ENCODE peak calls at places on chromosomes 3 and 15, in seven cellular contexts. One of them, this sample, is unnamed.

GRCh38 chr15:63232943-63233342 is 43.5 kb downstream of the RAB8B start:
- DNase-seq in germinal center: no peak
- DNase-seq in adrenal gland: no peak
- DNase-seq in AG08396: no peak
- DNase-seq in activated CD4-positive, alpha-beta T cell treated with anti-CD3 and anti-CD28 coated beads, Interleukin-2, amount 50 U/mL, for 48 hours: no peak
- DNase-seq in HEK293T: no peak
- DNase-seq in hippocampal formation: no peak
- DNase-seq in this sample: no peak

GRCh38 chr15:72751751-72752455 is 31.7 kb downstream of the ADPGK start:
- DNase-seq in HEK293T: no peak
- DNase-seq in activated CD4-positive, alpha-beta T cell treated with anti-CD3 and anti-CD28 coated beads, Interleukin-2, amount 50 U/mL, for 48 hours: no peak
- DNase-seq in germinal center: peak
- DNase-seq in AG08396: no peak
- DNase-seq in adrenal gland: peak
- DNase-seq in hippocampal formation: no peak
- DNase-seq in this sample: no peak

GRCh38 chr15:58590236-58590635 is 158.4 kb downstream of the LIPC start:
- DNase-seq in hippocampal formation: no peak
- DNase-seq in germinal center: no peak
- DNase-seq in activated CD4-positive, alpha-beta T cell treated with anti-CD3 and anti-CD28 coated beads, Interleukin-2, amount 50 U/mL, for 48 hours: no peak
- DNase-seq in AG08396: no peak
- DNase-seq in HEK293T: no peak
- DNase-seq in adrenal gland: no peak
- DNase-seq in this sample: no peak

GRCh38 chr15:34259557-34259956 is 34.7 kb downstream of the EMC4 start:
- DNase-seq in hippocampal formation: no peak
- DNase-seq in AG08396: no peak
- DNase-seq in germinal center: no peak
- DNase-seq in adrenal gland: no peak
- DNase-seq in HEK293T: no peak
- DNase-seq in activated CD4-positive, alpha-beta T cell treated with anti-CD3 and anti-CD28 coated beads, Interleukin-2, amount 50 U/mL, for 48 hours: no peak
- DNase-seq in this sample: no peak

GRCh38 chr3:54185740-54186139 is 63.4 kb downstream of the CACNA2D3 start:
- DNase-seq in adrenal gland: no peak
- DNase-seq in AG08396: no peak
- DNase-seq in hippocampal formation: no peak
- DNase-seq in activated CD4-positive, alpha-beta T cell treated with anti-CD3 and anti-CD28 coated beads, Interleukin-2, amount 50 U/mL, for 48 hours: no peak
- DNase-seq in germinal center: no peak
- DNase-seq in HEK293T: no peak
- DNase-seq in this sample: no peak

GRCh38 chr3:71984843-71985594 is 200.1 kb upstream of the PROK2 start:
- DNase-seq in hippocampal formation: no peak
- DNase-seq in HEK293T: no peak
- DNase-seq in activated CD4-positive, alpha-beta T cell treated with anti-CD3 and anti-CD28 coated beads, Interleukin-2, amount 50 U/mL, for 48 hours: peak
- DNase-seq in germinal center: peak
- DNase-seq in AG08396: no peak
- DNase-seq in adrenal gland: no peak
- DNase-seq in this sample: no peak

GRCh38 chr3:15148614-15149013 is 49.7 kb upstream of the RBSN start:
- DNase-seq in hippocampal formation: no peak
- DNase-seq in activated CD4-positive, alpha-beta T cell treated with anti-CD3 and anti-CD28 coated beads, Interleukin-2, amount 50 U/mL, for 48 hours: no peak
- DNase-seq in AG08396: no peak
- DNase-seq in germinal center: no peak
- DNase-seq in adrenal gland: peak
- DNase-seq in HEK293T: peak
- DNase-seq in this sample: no peak

GRCh38 chr15:96343529-96344072 is 13.1 kb downstream of the NR2F2 start:
- DNase-seq in AG08396: no peak
- DNase-seq in germinal center: no peak
- DNase-seq in HEK293T: no peak
- DNase-seq in adrenal gland: peak
- DNase-seq in hippocampal formation: no peak
- DNase-seq in activated CD4-positive, alpha-beta T cell treated with anti-CD3 and anti-CD28 coated beads, Interleukin-2, amount 50 U/mL, for 48 hours: no peak
- DNase-seq in this sample: no peak

GRCh38 chr15:86634992-86635608 is 555.4 kb downstream of the AGBL1 start:
- DNase-seq in adrenal gland: no peak
- DNase-seq in hippocampal formation: no peak
- DNase-seq in AG08396: no peak
- DNase-seq in activated CD4-positive, alpha-beta T cell treated with anti-CD3 and anti-CD28 coated beads, Interleukin-2, amount 50 U/mL, for 48 hours: no peak
- DNase-seq in germinal center: no peak
- DNase-seq in HEK293T: no peak
- DNase-seq in this sample: no peak

GRCh38 chr3:148366743-148367410 is 330.8 kb upstream of the AGTR1 start:
- DNase-seq in activated CD4-positive, alpha-beta T cell treated with anti-CD3 and anti-CD28 coated beads, Interleukin-2, amount 50 U/mL, for 48 hours: no peak
- DNase-seq in germinal center: no peak
- DNase-seq in hippocampal formation: no peak
- DNase-seq in HEK293T: peak
- DNase-seq in adrenal gland: no peak
- DNase-seq in AG08396: peak
- DNase-seq in this sample: no peak

GRCh38 chr15:56598991-56599390 is 134.1 kb upstream of the MNS1 start:
- DNase-seq in hippocampal formation: no peak
- DNase-seq in adrenal gland: no peak
- DNase-seq in AG08396: no peak
- DNase-seq in activated CD4-positive, alpha-beta T cell treated with anti-CD3 and anti-CD28 coated beads, Interleukin-2, amount 50 U/mL, for 48 hours: no peak
- DNase-seq in HEK293T: no peak
- DNase-seq in germinal center: no peak
- DNase-seq in this sample: no peak

GRCh38 chr15:70328137-70329115 is 230.7 kb upstream of the TLE3 start:
- DNase-seq in HEK293T: no peak
- DNase-seq in hippocampal formation: peak
- DNase-seq in AG08396: peak
- DNase-seq in adrenal gland: no peak
- DNase-seq in germinal center: peak
- DNase-seq in activated CD4-positive, alpha-beta T cell treated with anti-CD3 and anti-CD28 coated beads, Interleukin-2, amount 50 U/mL, for 48 hours: no peak
- DNase-seq in this sample: no peak

GRCh38 chr3:95923496-95924210 is 890.7 kb upstream of the EPHA6 start:
- DNase-seq in HEK293T: no peak
- DNase-seq in germinal center: no peak
- DNase-seq in adrenal gland: peak
- DNase-seq in hippocampal formation: no peak
- DNase-seq in AG08396: peak
- DNase-seq in activated CD4-positive, alpha-beta T cell treated with anti-CD3 and anti-CD28 coated beads, Interleukin-2, amount 50 U/mL, for 48 hours: peak
- DNase-seq in this sample: no peak

GRCh38 chr3:49700453-49701128 is 11.2 kb downstream of the RNF123 start:
- DNase-seq in germinal center: no peak
- DNase-seq in hippocampal formation: no peak
- DNase-seq in activated CD4-positive, alpha-beta T cell treated with anti-CD3 and anti-CD28 coated beads, Interleukin-2, amount 50 U/mL, for 48 hours: no peak
- DNase-seq in HEK293T: no peak
- DNase-seq in AG08396: no peak
- DNase-seq in adrenal gland: no peak
- DNase-seq in this sample: no peak

GRCh38 chr3:52238193-52238760 is 681 bp downstream of the TWF2 start:
- DNase-seq in adrenal gland: peak
- DNase-seq in HEK293T: no peak
- DNase-seq in germinal center: no peak
- DNase-seq in activated CD4-positive, alpha-beta T cell treated with anti-CD3 and anti-CD28 coated beads, Interleukin-2, amount 50 U/mL, for 48 hours: no peak
- DNase-seq in hippocampal formation: no peak
- DNase-seq in AG08396: no peak
- DNase-seq in this sample: no peak

GRCh38 chr3:142963266-142964149 is at the start of gene PAQR9:
- DNase-seq in germinal center: peak
- DNase-seq in HEK293T: peak
- DNase-seq in AG08396: peak
- DNase-seq in adrenal gland: no peak
- DNase-seq in hippocampal formation: no peak
- DNase-seq in activated CD4-positive, alpha-beta T cell treated with anti-CD3 and anti-CD28 coated beads, Interleukin-2, amount 50 U/mL, for 48 hours: peak
- DNase-seq in this sample: no peak

GRCh38 chr3:139455855-139456254 is 20.5 kb downstream of the RBP2 start:
- DNase-seq in HEK293T: peak
- DNase-seq in activated CD4-positive, alpha-beta T cell treated with anti-CD3 and anti-CD28 coated beads, Interleukin-2, amount 50 U/mL, for 48 hours: no peak
- DNase-seq in adrenal gland: no peak
- DNase-seq in germinal center: no peak
- DNase-seq in AG08396: no peak
- DNase-seq in hippocampal formation: no peak
- DNase-seq in this sample: no peak

GRCh38 chr15:74242296-74242929 is 6.3 kb downstream of the CCDC33 start:
- DNase-seq in HEK293T: no peak
- DNase-seq in adrenal gland: peak
- DNase-seq in AG08396: peak
- DNase-seq in activated CD4-positive, alpha-beta T cell treated with anti-CD3 and anti-CD28 coated beads, Interleukin-2, amount 50 U/mL, for 48 hours: no peak
- DNase-seq in germinal center: no peak
- DNase-seq in hippocampal formation: no peak
- DNase-seq in this sample: no peak

GRCh38 chr15:100783760-100784492 is 95.7 kb upstream of the ALDH1A3 start:
- DNase-seq in activated CD4-positive, alpha-beta T cell treated with anti-CD3 and anti-CD28 coated beads, Interleukin-2, amount 50 U/mL, for 48 hours: no peak
- DNase-seq in HEK293T: no peak
- DNase-seq in hippocampal formation: no peak
- DNase-seq in germinal center: no peak
- DNase-seq in adrenal gland: no peak
- DNase-seq in AG08396: no peak
- DNase-seq in this sample: no peak

GRCh38 chr3:105970283-105970682 is 101.5 kb upstream of the CBLB start:
- DNase-seq in hippocampal formation: no peak
- DNase-seq in activated CD4-positive, alpha-beta T cell treated with anti-CD3 and anti-CD28 coated beads, Interleukin-2, amount 50 U/mL, for 48 hours: no peak
- DNase-seq in adrenal gland: peak
- DNase-seq in AG08396: peak
- DNase-seq in HEK293T: no peak
- DNase-seq in germinal center: no peak
- DNase-seq in this sample: no peak

GRCh38 chr15:25848769-25849430 is 14.2 kb downstream of the ATP10A start:
- DNase-seq in activated CD4-positive, alpha-beta T cell treated with anti-CD3 and anti-CD28 coated beads, Interleukin-2, amount 50 U/mL, for 48 hours: peak
- DNase-seq in adrenal gland: no peak
- DNase-seq in AG08396: no peak
- DNase-seq in hippocampal formation: no peak
- DNase-seq in HEK293T: no peak
- DNase-seq in germinal center: no peak
- DNase-seq in this sample: no peak

GRCh38 chr3:186319988-186320387 is 42.0 kb downstream of the DGKG start:
- DNase-seq in activated CD4-positive, alpha-beta T cell treated with anti-CD3 and anti-CD28 coated beads, Interleukin-2, amount 50 U/mL, for 48 hours: no peak
- DNase-seq in hippocampal formation: no peak
- DNase-seq in AG08396: no peak
- DNase-seq in germinal center: no peak
- DNase-seq in HEK293T: no peak
- DNase-seq in adrenal gland: no peak
- DNase-seq in this sample: no peak

GRCh38 chr3:64291956-64292355 is 66.7 kb upstream of the PRICKLE2 start:
- DNase-seq in hippocampal formation: no peak
- DNase-seq in AG08396: peak
- DNase-seq in adrenal gland: no peak
- DNase-seq in HEK293T: no peak
- DNase-seq in activated CD4-positive, alpha-beta T cell treated with anti-CD3 and anti-CD28 coated beads, Interleukin-2, amount 50 U/mL, for 48 hours: no peak
- DNase-seq in germinal center: no peak
- DNase-seq in this sample: no peak

GRCh38 chr15:77623008-77623877 is 9.5 kb downstream of the LINGO1 start:
- DNase-seq in HEK293T: no peak
- DNase-seq in germinal center: no peak
- DNase-seq in activated CD4-positive, alpha-beta T cell treated with anti-CD3 and anti-CD28 coated beads, Interleukin-2, amount 50 U/mL, for 48 hours: no peak
- DNase-seq in AG08396: no peak
- DNase-seq in hippocampal formation: no peak
- DNase-seq in adrenal gland: no peak
- DNase-seq in this sample: no peak

GRCh38 chr3:60291115-60291514 is 960.1 kb downstream of the FHIT start:
- DNase-seq in adrenal gland: no peak
- DNase-seq in hippocampal formation: no peak
- DNase-seq in activated CD4-positive, alpha-beta T cell treated with anti-CD3 and anti-CD28 coated beads, Interleukin-2, amount 50 U/mL, for 48 hours: no peak
- DNase-seq in germinal center: no peak
- DNase-seq in HEK293T: no peak
- DNase-seq in AG08396: no peak
- DNase-seq in this sample: no peak

GRCh38 chr3:87260270-87260669 is 16.1 kb downstream of the POU1F1 start:
- DNase-seq in activated CD4-positive, alpha-beta T cell treated with anti-CD3 and anti-CD28 coated beads, Interleukin-2, amount 50 U/mL, for 48 hours: peak
- DNase-seq in hippocampal formation: peak
- DNase-seq in HEK293T: peak
- DNase-seq in adrenal gland: peak
- DNase-seq in germinal center: peak
- DNase-seq in AG08396: peak
- DNase-seq in this sample: no peak

GRCh38 chr15:70057931-70058641 is 39.6 kb downstream of the TLE3 start:
- DNase-seq in HEK293T: no peak
- DNase-seq in AG08396: no peak
- DNase-seq in activated CD4-positive, alpha-beta T cell treated with anti-CD3 and anti-CD28 coated beads, Interleukin-2, amount 50 U/mL, for 48 hours: no peak
- DNase-seq in germinal center: no peak
- DNase-seq in hippocampal formation: no peak
- DNase-seq in adrenal gland: no peak
- DNase-seq in this sample: no peak

GRCh38 chr3:153927107-153927506 is 194.1 kb upstream of the ARHGEF26 start:
- DNase-seq in germinal center: no peak
- DNase-seq in activated CD4-positive, alpha-beta T cell treated with anti-CD3 and anti-CD28 coated beads, Interleukin-2, amount 50 U/mL, for 48 hours: no peak
- DNase-seq in HEK293T: peak
- DNase-seq in hippocampal formation: no peak
- DNase-seq in AG08396: peak
- DNase-seq in adrenal gland: no peak
- DNase-seq in this sample: no peak

GRCh38 chr15:34241376-34242350 is 16.8 kb downstream of the EMC4 start:
- DNase-seq in HEK293T: peak
- DNase-seq in AG08396: peak
- DNase-seq in hippocampal formation: no peak
- DNase-seq in adrenal gland: no peak
- DNase-seq in activated CD4-positive, alpha-beta T cell treated with anti-CD3 and anti-CD28 coated beads, Interleukin-2, amount 50 U/mL, for 48 hours: no peak
- DNase-seq in germinal center: peak
- DNase-seq in this sample: no peak

GRCh38 chr3:183308746-183309145 is 55.7 kb downstream of the B3GNT5 start:
- DNase-seq in germinal center: no peak
- DNase-seq in HEK293T: no peak
- DNase-seq in hippocampal formation: no peak
- DNase-seq in adrenal gland: no peak
- DNase-seq in AG08396: no peak
- DNase-seq in activated CD4-positive, alpha-beta T cell treated with anti-CD3 and anti-CD28 coated beads, Interleukin-2, amount 50 U/mL, for 48 hours: no peak
- DNase-seq in this sample: no peak

GRCh38 chr3:129014148-129014547 is 13.0 kb downstream of the EFCC1 start:
- DNase-seq in adrenal gland: no peak
- DNase-seq in AG08396: no peak
- DNase-seq in activated CD4-positive, alpha-beta T cell treated with anti-CD3 and anti-CD28 coated beads, Interleukin-2, amount 50 U/mL, for 48 hours: no peak
- DNase-seq in germinal center: no peak
- DNase-seq in HEK293T: no peak
- DNase-seq in hippocampal formation: peak
- DNase-seq in this sample: peak

GRCh38 chr3:124419303-124419702 is 310.9 kb upstream of the UMPS start:
- DNase-seq in AG08396: no peak
- DNase-seq in HEK293T: no peak
- DNase-seq in adrenal gland: no peak
- DNase-seq in activated CD4-positive, alpha-beta T cell treated with anti-CD3 and anti-CD28 coated beads, Interleukin-2, amount 50 U/mL, for 48 hours: no peak
- DNase-seq in hippocampal formation: no peak
- DNase-seq in germinal center: no peak
- DNase-seq in this sample: no peak

GRCh38 chr15:59174846-59175831 is 31.5 kb upstream of the LDHAL6B start:
- DNase-seq in adrenal gland: no peak
- DNase-seq in activated CD4-positive, alpha-beta T cell treated with anti-CD3 and anti-CD28 coated beads, Interleukin-2, amount 50 U/mL, for 48 hours: peak
- DNase-seq in germinal center: peak
- DNase-seq in AG08396: peak
- DNase-seq in HEK293T: peak
- DNase-seq in hippocampal formation: peak
- DNase-seq in this sample: peak

GRCh38 chr3:113147608-113148306 is 63.6 kb upstream of the BOC start:
- DNase-seq in activated CD4-positive, alpha-beta T cell treated with anti-CD3 and anti-CD28 coated beads, Interleukin-2, amount 50 U/mL, for 48 hours: no peak
- DNase-seq in hippocampal formation: no peak
- DNase-seq in adrenal gland: no peak
- DNase-seq in germinal center: no peak
- DNase-seq in HEK293T: no peak
- DNase-seq in AG08396: no peak
- DNase-seq in this sample: no peak

GRCh38 chr3:123880998-123881561 is 3.1 kb downstream of the MYLK start:
- DNase-seq in HEK293T: no peak
- DNase-seq in AG08396: peak
- DNase-seq in hippocampal formation: no peak
- DNase-seq in adrenal gland: no peak
- DNase-seq in germinal center: no peak
- DNase-seq in activated CD4-positive, alpha-beta T cell treated with anti-CD3 and anti-CD28 coated beads, Interleukin-2, amount 50 U/mL, for 48 hours: no peak
- DNase-seq in this sample: no peak

GRCh38 chr3:134453631-134454030 is 32.2 kb downstream of the ANAPC13 start:
- DNase-seq in activated CD4-positive, alpha-beta T cell treated with anti-CD3 and anti-CD28 coated beads, Interleukin-2, amount 50 U/mL, for 48 hours: no peak
- DNase-seq in HEK293T: peak
- DNase-seq in adrenal gland: no peak
- DNase-seq in hippocampal formation: no peak
- DNase-seq in AG08396: no peak
- DNase-seq in germinal center: no peak
- DNase-seq in this sample: no peak

GRCh38 chr15:59200560-59200959 is 6.1 kb upstream of the LDHAL6B start:
- DNase-seq in activated CD4-positive, alpha-beta T cell treated with anti-CD3 and anti-CD28 coated beads, Interleukin-2, amount 50 U/mL, for 48 hours: no peak
- DNase-seq in hippocampal formation: no peak
- DNase-seq in adrenal gland: no peak
- DNase-seq in AG08396: no peak
- DNase-seq in HEK293T: no peak
- DNase-seq in germinal center: no peak
- DNase-seq in this sample: no peak